ENCODE peak calls at places on chromosomes 3 and 15, in nine cellular contexts. S, M, V, Z, L, F, N, W and E are unnamed samples.

GRCh38 chr3:14432996-14433572 is 30.7 kb downstream of the SLC6A6 start:
- DNase-seq in S (no peak), M (no peak), V (no peak), Z (no peak), L (no peak), F (no peak), N (no peak), W (no peak), E (no peak)

GRCh38 chr3:148269816-148270215 is 427.9 kb upstream of the AGTR1 start:
- DNase-seq in S (no peak), M (no peak), V (no peak), Z (no peak), L (no peak), F (peak; percentile 17), N (no peak), W (no peak), E (no peak)

GRCh38 chr15:74196175-74196574 is 6.4 kb downstream of the STRA6 start:
- DNase-seq in S (peak; percentile 87), M (peak; percentile 45), V (no peak), Z (no peak), L (no peak), F (peak; percentile 81), N (peak; percentile 94), W (no peak), E (no peak)

GRCh38 chr3:150509780-150510179 is 36.5 kb downstream of the SERP1 start:
- DNase-seq in S (no peak), M (no peak), V (no peak), Z (no peak), L (no peak), F (no peak), N (no peak), W (no peak), E (no peak)

GRCh38 chr3:42999212-42999611 is 20.1 kb downstream of the GASK1A start:
- DNase-seq in S (no peak), M (no peak), V (no peak), Z (no peak), L (no peak), F (no peak), N (peak; percentile 28), W (no peak), E (no peak)

GRCh38 chr3:11197471-11197870 is 43.2 kb downstream of the HRH1 start:
- DNase-seq in S (no peak), M (no peak), V (no peak), Z (no peak), L (no peak), F (no peak), N (no peak), W (no peak), E (no peak)

GRCh38 chr3:98966434-98966833 is 64.9 kb upstream of the DCBLD2 start:
- DNase-seq in S (no peak), M (no peak), V (no peak), Z (no peak), L (no peak), F (no peak), N (no peak), W (no peak), E (no peak)

GRCh38 chr3:196639517-196640500 is at the start of gene NRROS:
- DNase-seq in S (peak; percentile 37), M (no peak), V (peak; percentile 51), Z (peak; percentile 60), L (peak; percentile 88), F (peak; percentile 50), N (peak; percentile 60), W (peak; percentile 83), E (peak; percentile 46)

GRCh38 chr15:96893159-96893906 is 562.8 kb downstream of the NR2F2 start:
- DNase-seq in S (peak; percentile 61), M (peak; percentile 1), V (no peak), Z (no peak), L (no peak), F (peak; percentile 74), N (peak; percentile 42), W (no peak), E (no peak)

GRCh38 chr3:13564751-13565560 is 16.0 kb downstream of the FBLN2 start:
- DNase-seq in S (no peak), M (no peak), V (no peak), Z (no peak), L (no peak), F (peak; percentile 33), N (no peak), W (no peak), E (no peak)

GRCh38 chr15:89143503-89144162 is 55.4 kb downstream of the ABHD2 start:
- DNase-seq in S (no peak), M (no peak), V (no peak), Z (no peak), L (no peak), F (no peak), N (peak; percentile 95), W (no peak), E (no peak)

GRCh38 chr3:110821586-110821985 is 250.0 kb upstream of the NECTIN3 start:
- DNase-seq in S (no peak), M (no peak), V (no peak), Z (no peak), L (no peak), F (no peak), N (no peak), W (no peak), E (no peak)

GRCh38 chr15:37981781-37982180 is 47.3 kb downstream of the TMCO5A start:
- DNase-seq in S (no peak), M (no peak), V (no peak), Z (no peak), L (peak; percentile 48), F (peak; percentile 41), N (peak; percentile 68), W (no peak), E (no peak)

GRCh38 chr3:120025520-120025919 is 68.7 kb downstream of the GSK3B start:
- DNase-seq in S (no peak), M (no peak), V (no peak), Z (no peak), L (no peak), F (peak; percentile 2), N (no peak), W (no peak), E (no peak)

GRCh38 chr15:35690698-35691116 is 144.7 kb upstream of the DPH6 start:
- DNase-seq in S (no peak), M (no peak), V (no peak), Z (no peak), L (no peak), F (no peak), N (peak; percentile 99), W (no peak), E (no peak)

GRCh38 chr3:19159966-19160365 is 11.7 kb downstream of the KCNH8 start:
- DNase-seq in S (no peak), M (no peak), V (no peak), Z (no peak), L (no peak), F (no peak), N (no peak), W (no peak), E (no peak)

GRCh38 chr3:126959921-126960603 is 22.9 kb upstream of the PLXNA1 start:
- DNase-seq in S (no peak), M (peak; percentile 33), V (no peak), Z (no peak), L (no peak), F (no peak), N (peak; percentile 72), W (peak; percentile 52), E (no peak)

GRCh38 chr15:70453238-70453637 is 310.1 kb downstream of the UACA start:
- DNase-seq in S (no peak), M (no peak), V (no peak), Z (no peak), L (no peak), F (no peak), N (no peak), W (no peak), E (no peak)

GRCh38 chr3:42090973-42091731 is at the start of gene TRAK1:
- DNase-seq in S (no peak), M (peak; percentile 90), V (no peak), Z (no peak), L (no peak), F (no peak), N (peak; percentile 82), W (peak; percentile 82), E (no peak)

GRCh38 chr3:190983875-190984274 is 121.4 kb upstream of the GMNC start:
- DNase-seq in S (no peak), M (no peak), V (no peak), Z (no peak), L (no peak), F (no peak), N (no peak), W (no peak), E (no peak)

GRCh38 chr3:43413676-43414368 is 127.5 kb downstream of the SNRK start:
- DNase-seq in S (no peak), M (no peak), V (no peak), Z (no peak), L (no peak), F (no peak), N (peak; percentile 29), W (no peak), E (no peak)

GRCh38 chr3:42539871-42540714 is 37.6 kb downstream of the VIPR1 start:
- DNase-seq in S (peak; percentile 88), M (no peak), V (peak; percentile 60), Z (no peak), L (peak; percentile 84), F (peak; percentile 44), N (peak; percentile 40), W (peak; percentile 61), E (peak; percentile 80)

GRCh38 chr3:141076026-141076797 is 25.1 kb downstream of the SPSB4 start:
- DNase-seq in S (no peak), M (no peak), V (no peak), Z (no peak), L (no peak), F (no peak), N (no peak), W (peak; percentile 60), E (no peak)

GRCh38 chr15:83323296-83323711 is 38.8 kb upstream of the BNC1 start:
- DNase-seq in S (peak; percentile 68), M (peak; percentile 93), V (no peak), Z (no peak), L (no peak), F (peak; percentile 70), N (peak; percentile 95), W (no peak), E (no peak)